ENCODE peak calls at places on chromosomes 6 and 20, in four cellular contexts. I is HCT116, C is endothelial cell of umbilical vein, A is astrocyte. G is an unnamed sample.

GRCh38 chr20:2331901-2332565 is 36.2 kb downstream of the TGM3 start:
- DNase-seq in C (no peak), I (no peak), A (no peak), G (no peak)

GRCh38 chr6:11278207-11278559 is 45.7 kb upstream of the NEDD9 start:
- DNase-seq in C (no peak), A (peak; percentile 14), I (no peak), G (no peak)

GRCh38 chr6:155909710-155910109 is 454.1 kb upstream of the NOX3 start:
- DNase-seq in I (no peak), C (no peak), A (no peak), G (no peak)

GRCh38 chr6:80541186-80541585 is 434.7 kb downstream of the BCKDHB start:
- DNase-seq in C (no peak), I (peak; percentile 69), A (peak; percentile 94), G (no peak)

GRCh38 chr6:127288705-127289104 is 22.0 kb downstream of the RNF146 start:
- DNase-seq in C (no peak), A (no peak), I (no peak), G (no peak)

GRCh38 chr20:46544576-46544975 is 5.9 kb downstream of the OCSTAMP start:
- DNase-seq in I (no peak), C (no peak), A (no peak), G (no peak)

GRCh38 chr20:58322083-58322482 is 12.6 kb downstream of the RAB22A start:
- DNase-seq in A (no peak), I (no peak), C (no peak), G (no peak)

GRCh38 chr6:119348308-119349040 is 1.1 kb downstream of the MAN1A1 start:
- DNase-seq in C (peak; percentile 30), A (peak; percentile 20), I (no peak), G (peak; percentile 78)

GRCh38 chr20:19540401-19540800 is 217.7 kb upstream of the RIN2 start:
- DNase-seq in I (no peak), C (no peak), A (no peak), G (no peak)

GRCh38 chr6:47710295-47710694 is 11.9 kb downstream of the ADGRF4 start:
- DNase-seq in A (no peak), C (no peak), I (no peak), G (no peak)

GRCh38 chr20:58001381-58001780 is 227.1 kb downstream of the ANKRD60 start:
- DNase-seq in I (no peak), A (peak; percentile 68), C (peak; percentile 63), G (no peak)

GRCh38 chr6:34514593-34515472 is 41.3 kb downstream of the SPDEF start:
- DNase-seq in A (peak; percentile 50), C (no peak), I (no peak), G (no peak)

GRCh38 chr6:135438907-135439535 is 58.5 kb downstream of the AHI1 start:
- DNase-seq in A (no peak), C (peak; percentile 55), I (no peak), G (no peak)

GRCh38 chr6:82017316-82017715 is 230.2 kb downstream of the IBTK start:
- DNase-seq in I (peak; percentile 55), C (peak; percentile 36), A (peak; percentile 67), G (no peak)

GRCh38 chr6:36999467-37000125 is 5.9 kb upstream of the FGD2 start:
- DNase-seq in C (no peak), A (no peak), I (no peak), G (no peak)

GRCh38 chr6:82078286-82078908 is 169.1 kb downstream of the IBTK start:
- DNase-seq in C (no peak), I (no peak), A (no peak), G (no peak)

GRCh38 chr6:146829792-146830565 is 231.2 kb downstream of the ADGB start:
- DNase-seq in I (no peak), A (no peak), C (no peak), G (no peak)

GRCh38 chr20:4064118-4064962 is 49.0 kb upstream of the RNF24 start:
- DNase-seq in C (peak; percentile 96), A (peak; percentile 86), I (peak; percentile 10), G (peak; percentile 92)

GRCh38 chr6:64081459-64081858 is 445.9 kb downstream of the PHF3 start:
- DNase-seq in C (no peak), A (no peak), I (no peak), G (no peak)

GRCh38 chr6:97668716-97669115 is 385.7 kb upstream of the MMS22L start:
- DNase-seq in I (no peak), C (no peak), A (peak; percentile 5), G (no peak)

GRCh38 chr6:15398657-15399287 is 152.9 kb downstream of the JARID2 start:
- DNase-seq in C (no peak), A (no peak), I (no peak), G (no peak)
- H3K9ac ChIP-seq in C (no peak overlapping the region), A (no peak overlapping the region), I (no peak overlapping the region), G (no peak overlapping the region)

DNA sequence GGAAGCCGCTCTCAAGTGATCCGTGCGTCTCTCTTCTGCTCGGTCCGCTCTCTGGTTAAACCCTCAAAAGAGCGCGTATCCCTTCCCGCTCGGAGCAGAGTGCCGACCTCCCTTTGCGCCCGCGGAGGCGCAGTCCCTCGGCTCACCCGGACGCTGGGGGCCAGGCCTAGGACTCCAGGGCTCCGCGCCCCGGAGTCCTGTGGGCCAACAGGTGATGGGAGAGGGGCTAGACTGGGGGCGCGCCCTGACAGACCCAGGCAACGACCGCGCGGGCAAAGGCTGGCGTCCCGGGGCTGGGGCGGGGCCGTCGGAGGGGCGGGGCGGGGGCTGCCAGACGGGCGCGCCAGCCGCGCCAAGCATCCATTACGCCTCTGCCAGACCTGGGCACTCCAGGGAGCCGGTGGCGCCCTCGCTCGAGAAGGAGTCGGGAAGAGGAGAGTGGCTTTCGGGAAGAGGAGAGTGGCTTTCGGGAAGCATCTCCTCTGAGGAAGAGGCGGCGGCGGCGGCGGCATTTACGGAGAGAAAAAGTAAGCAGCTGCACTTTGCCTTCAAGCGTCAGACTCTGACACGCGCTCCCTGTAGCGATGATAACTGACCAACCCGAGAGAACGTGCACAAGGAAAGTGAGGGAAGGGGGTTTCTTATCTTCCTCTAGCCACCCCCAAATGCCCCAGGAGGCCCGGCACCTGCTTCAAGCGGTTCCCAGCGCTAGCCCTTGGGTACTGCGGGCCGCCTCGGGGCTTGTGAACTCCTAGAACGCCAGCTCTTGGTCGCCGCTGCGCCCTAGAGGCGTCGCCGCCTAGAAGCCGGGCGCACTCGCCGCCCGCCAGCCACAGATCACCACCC is 2.6 kb downstream of the EPHA7 start:
- DNase-seq in C (peak; percentile 10), I (no peak), A (peak; percentile 6), G (peak; percentile 23)
- H3K4me3 ChIP-seq in C (peak overlapping the region; percentile 16), I (no peak overlapping the region), A (peak overlapping the region; percentile 78), G (peak overlapping the region; percentile 47)

GRCh38 chr20:23120936-23121765 is 35.0 kb upstream of the CD93 start:
- DNase-seq in C (no peak), A (no peak), I (no peak), G (no peak)
- H3K9ac ChIP-seq in C (no peak overlapping the region), A (no peak overlapping the region), I (no peak overlapping the region), G (no peak overlapping the region)

GRCh38 chr20:63533871-63534393 is 3.2 kb downstream of the PTK6 start:
- DNase-seq in A (no peak), C (no peak), I (no peak), G (peak; percentile 85)

GRCh38 chr20:63532449-63532971 is 4.7 kb downstream of the PTK6 start:
- DNase-seq in C (no peak), A (no peak), I (no peak), G (peak; percentile 17)

GRCh38 chr20:63533388-63533787 is 3.8 kb downstream of the PTK6 start:
- DNase-seq in C (no peak), A (no peak), I (no peak), G (peak; percentile 19)

GRCh38 chr20:63534831-63535651 is 2.1 kb downstream of the PTK6 start:
- DNase-seq in I (no peak), A (no peak), C (no peak), G (peak; percentile 87)

GRCh38 chr20:63534427-63534830 is 2.7 kb downstream of the PTK6 start:
- DNase-seq in C (no peak), I (no peak), A (no peak), G (no peak)
- H3K4me3 ChIP-seq in C (no peak overlapping the region), I (no peak overlapping the region), A (no peak overlapping the region), G (no peak overlapping the region)

DNA sequence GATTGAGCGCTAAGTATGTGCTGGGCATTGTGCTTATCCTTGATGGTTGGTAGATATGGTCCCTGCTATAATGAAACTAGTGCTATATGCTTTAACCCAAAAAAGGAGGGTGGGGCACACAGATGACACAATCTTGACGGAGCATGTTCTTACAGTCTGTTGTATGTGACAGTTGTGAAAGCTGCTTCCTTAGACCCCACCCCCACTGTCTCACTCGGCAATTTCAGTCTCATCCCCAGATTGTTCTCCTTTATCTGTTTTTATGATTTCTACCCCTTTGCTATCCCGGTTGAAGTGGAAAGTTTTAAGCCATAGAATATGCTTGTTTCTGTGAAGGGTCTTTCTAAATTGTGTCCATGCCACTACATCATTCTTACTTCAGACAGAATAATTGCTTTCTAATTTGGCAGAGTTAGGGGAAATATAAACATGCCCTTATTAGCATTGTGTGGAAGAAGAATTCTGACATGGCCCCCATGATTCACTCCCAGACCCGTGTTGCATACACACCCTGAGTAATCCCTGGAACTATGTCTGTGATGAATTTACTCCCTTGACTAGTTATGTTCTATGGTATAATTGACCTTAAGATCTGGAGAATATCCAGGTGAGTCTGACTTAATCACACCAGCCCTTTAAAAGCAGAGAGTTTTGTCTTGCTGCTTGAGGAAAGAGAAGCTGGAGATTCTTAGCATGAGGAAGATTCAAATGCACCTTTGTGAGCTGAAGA is 262.7 kb downstream of the SOX4 start:
- DNase-seq in I (no peak), C (peak; percentile 56), A (peak; percentile 96), G (no peak)
- H3K9ac ChIP-seq in I (no peak overlapping the region), C (no peak overlapping the region), A (peak overlapping the region; percentile 35), G (no peak overlapping the region)

GRCh38 chr6:125341460-125341859 is 39.7 kb upstream of the HDDC2 start:
- DNase-seq in C (no peak), I (no peak), A (no peak), G (no peak)

GRCh38 chr6:125346926-125347563 is 45.3 kb upstream of the HDDC2 start:
- DNase-seq in C (no peak), I (no peak), A (no peak), G (no peak)

GRCh38 chr6:125340946-125341345 is 39.2 kb upstream of the HDDC2 start:
- DNase-seq in I (no peak), C (no peak), A (no peak), G (no peak)

GRCh38 chr6:125346143-125346925 is 44.6 kb upstream of the HDDC2 start:
- DNase-seq in C (no peak), A (no peak), I (no peak), G (no peak)
- H3K4me3 ChIP-seq in C (no peak overlapping the region), A (no peak overlapping the region), I (no peak overlapping the region), G (no peak overlapping the region)

DNA sequence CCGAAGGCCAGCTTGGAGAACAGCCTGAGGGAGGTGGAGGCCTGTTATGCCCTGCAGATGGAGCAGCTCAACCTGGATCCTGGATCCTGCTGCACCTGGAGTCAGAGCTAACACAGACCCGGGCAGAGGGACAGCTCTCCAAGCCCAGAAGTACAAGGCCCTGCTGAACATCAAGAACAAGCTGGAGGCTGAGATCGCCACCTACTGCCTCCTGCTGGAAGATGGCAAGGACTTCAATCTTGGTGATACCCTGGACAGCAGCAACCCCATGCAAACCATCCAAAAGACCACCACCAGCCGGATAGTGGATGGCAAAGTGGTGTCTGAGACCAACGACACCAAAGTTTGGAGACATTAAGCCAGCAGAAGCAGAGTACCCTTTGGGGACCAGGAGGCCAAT is 223.5 kb upstream of the ID4 start:
- DNase-seq in A (no peak), I (peak; percentile 4), C (no peak), G (no peak)
- H3K9ac ChIP-seq in A (no peak overlapping the region), I (no peak overlapping the region), C (no peak overlapping the region), G (no peak overlapping the region)